ENCODE peak calls at places on chromosome 13, in nine cellular contexts. S is HL-60, Z is HCT116, U is K562, Q is GM12878, G is HepG2, M is Panc1, W is A549, R is SK-N-SH. J is an unnamed sample.

GRCh38 chr13:110400786-110401533 is 93.9 kb downstream of the COL4A2 start:
- DNase-seq in S (no peak), Z (no peak), U (no peak), Q (no peak), G (no peak), M (no peak), W (no peak), R (no peak), J (no peak)

GRCh38 chr13:40509876-40510275 is 156.6 kb downstream of the FOXO1 start:
- DNase-seq in S (no peak), Z (no peak), U (no peak), Q (no peak), G (no peak), M (no peak), W (no peak), R (no peak), J (no peak)

GRCh38 chr13:113413898-113414282 is 39.4 kb downstream of the ADPRHL1 start:
- DNase-seq in S (no peak), Z (no peak), U (no peak), Q (no peak), G (no peak), M (no peak), W (no peak), R (no peak), J (no peak)

GRCh38 chr13:25654332-25654731 is 282.6 kb downstream of the ATP8A2 start:
- DNase-seq in S (no peak), Z (no peak), U (no peak), Q (no peak), G (no peak), M (no peak), W (no peak), R (no peak), J (no peak)

GRCh38 chr13:83498486-83499190 is 383.6 kb downstream of the SLITRK1 start:
- DNase-seq in S (no peak), Z (no peak), U (no peak), Q (no peak), G (no peak), M (no peak), W (peak; percentile 64), R (no peak), J (no peak)

GRCh38 chr13:52414963-52415362 is 9.0 kb upstream of the THSD1 start:
- DNase-seq in S (no peak), Z (no peak), U (no peak), Q (no peak), G (no peak), M (no peak), W (peak; percentile 4), R (no peak), J (no peak)

GRCh38 chr13:39835253-39835652 is 179.8 kb downstream of the COG6 start:
- DNase-seq in S (no peak), Z (no peak), U (no peak), Q (no peak), G (no peak), M (no peak), W (no peak), R (no peak), J (no peak)

GRCh38 chr13:49060698-49061387 is 85.1 kb downstream of the FNDC3A start:
- DNase-seq in S (no peak), Z (no peak), U (no peak), Q (no peak), G (no peak), M (no peak), W (no peak), R (no peak), J (no peak)

GRCh38 chr13:65932587-65933239 is 1297.4 kb downstream of the PCDH9 start:
- DNase-seq in S (no peak), Z (no peak), U (no peak), Q (no peak), G (no peak), M (no peak), W (no peak), R (no peak), J (no peak)

GRCh38 chr13:99860736-99861135 is 110.8 kb downstream of the ZIC5 start:
- DNase-seq in S (no peak), Z (no peak), U (no peak), Q (no peak), G (no peak), M (no peak), W (no peak), R (no peak), J (no peak)

GRCh38 chr13:106100261-106100919 is 435.1 kb downstream of the EFNB2 start:
- DNase-seq in S (no peak), Z (peak; percentile 46), U (no peak), Q (no peak), G (no peak), M (no peak), W (peak; percentile 75), R (no peak), J (peak; percentile 86)

GRCh38 chr13:97944396-97945029 is 9.0 kb upstream of the IPO5 start:
- DNase-seq in S (no peak), Z (no peak), U (no peak), Q (no peak), G (no peak), M (no peak), W (no peak), R (no peak), J (no peak)

GRCh38 chr13:23903906-23904280 is 6.6 kb upstream of the C1QTNF9B start:
- DNase-seq in S (no peak), Z (no peak), U (no peak), Q (no peak), G (no peak), M (no peak), W (no peak), R (peak; percentile 14), J (peak; percentile 64)

GRCh38 chr13:109881347-109881725 is 95.0 kb upstream of the IRS2 start:
- DNase-seq in S (no peak), Z (no peak), U (no peak), Q (no peak), G (no peak), M (no peak), W (no peak), R (no peak), J (no peak)

GRCh38 chr13:113319371-113319770 is 22.3 kb downstream of the LAMP1 start:
- DNase-seq in S (no peak), Z (no peak), U (no peak), Q (no peak), G (no peak), M (no peak), W (no peak), R (no peak), J (no peak)

GRCh38 chr13:99527346-99527745 is 26.1 kb downstream of the TM9SF2 start:
- DNase-seq in S (no peak), Z (no peak), U (no peak), Q (no peak), G (no peak), M (no peak), W (no peak), R (no peak), J (no peak)

DNA sequence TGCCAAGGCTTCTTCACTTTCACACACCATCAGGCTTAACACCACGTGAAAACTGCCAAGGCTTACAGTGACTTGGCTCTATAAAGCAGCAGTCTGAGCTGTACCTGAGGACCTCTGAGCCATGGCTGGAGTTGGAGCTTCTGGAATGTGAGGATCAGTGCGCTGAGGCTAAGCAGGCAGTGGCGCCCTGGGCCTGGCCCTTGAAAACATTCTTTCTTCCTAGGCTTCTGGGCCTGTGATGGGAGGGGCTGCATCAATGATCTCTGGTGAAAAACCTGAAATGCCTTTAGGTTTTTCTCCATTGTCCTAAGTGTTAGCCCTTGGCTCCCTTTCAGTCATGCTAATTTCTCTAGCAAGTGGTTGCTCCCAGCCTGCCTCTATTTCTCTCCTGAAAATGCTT is 192.5 kb upstream of the PCDH20 start:
- DNase-seq in S (no peak), Z (no peak), U (no peak), Q (no peak), G (no peak), M (no peak), W (no peak), R (no peak), J (peak; percentile 70)
- TF ChIP-seq REST in S (no peak), Z (no peak), U (no peak), Q (no peak), G (no peak), M (no peak), W (no peak), R (no peak), J (no peak)

GRCh38 chr13:107459430-107459829 is 755.9 kb downstream of the LIG4 start:
- DNase-seq in S (no peak), Z (no peak), U (no peak), Q (no peak), G (no peak), M (no peak), W (no peak), R (no peak), J (no peak)
- H3K27ac ChIP-seq in S (no peak overlapping the region), Z (no peak overlapping the region), U (no peak overlapping the region), Q (no peak overlapping the region), G (no peak overlapping the region), M (no peak overlapping the region), W (no peak overlapping the region), R (peak overlapping the region; percentile 73), J (no peak overlapping the region)

GRCh38 chr13:80337011-80337688 is 3.8 kb downstream of the SPRY2 start:
- DNase-seq in S (no peak), Z (no peak), U (no peak), Q (no peak), G (no peak), M (no peak), W (no peak), R (peak; percentile 31), J (no peak)

GRCh38 chr13:80337706-80338105 is 3.2 kb downstream of the SPRY2 start:
- DNase-seq in S (no peak), Z (no peak), U (no peak), Q (no peak), G (no peak), M (no peak), W (no peak), R (no peak), J (no peak)

GRCh38 chr13:80338781-80339577 is 1.9 kb downstream of the SPRY2 start:
- DNase-seq in S (peak; percentile 77), Z (no peak), U (peak; percentile 38), Q (no peak), G (peak; percentile 23), M (no peak), W (peak; percentile 61), R (peak; percentile 77), J (peak; percentile 72)

GRCh38 chr13:80336335-80336734 is 4.6 kb downstream of the SPRY2 start:
- DNase-seq in S (no peak), Z (no peak), U (no peak), Q (no peak), G (no peak), M (no peak), W (no peak), R (no peak), J (no peak)

GRCh38 chr13:80334582-80335260 is 6.2 kb downstream of the SPRY2 start:
- DNase-seq in S (no peak), Z (no peak), U (no peak), Q (no peak), G (no peak), M (no peak), W (no peak), R (no peak), J (no peak)
- TF ChIP-seq REST in S (no peak), Z (no peak), U (no peak), Q (no peak), G (no peak), M (no peak), W (no peak), R (no peak), J (no peak)

DNA sequence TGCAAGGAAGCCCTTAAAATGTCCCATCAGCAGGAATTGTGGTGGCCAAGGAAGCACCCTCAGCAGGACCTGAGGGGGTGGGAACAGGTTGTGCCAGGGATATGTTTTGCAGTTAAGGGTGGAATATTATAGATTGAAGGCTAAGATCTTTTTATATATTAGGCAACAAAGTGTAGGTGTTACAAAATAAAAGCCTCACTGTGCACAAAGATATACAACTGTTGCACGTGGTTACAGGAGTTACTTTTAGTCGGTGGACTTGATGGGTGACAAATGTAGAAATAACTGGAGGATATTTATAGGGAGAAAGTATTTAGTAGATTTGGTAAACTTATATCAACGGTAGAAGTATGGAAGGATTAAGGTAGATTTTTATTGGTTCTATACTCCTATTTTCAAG is 35.1 kb downstream of the TBC1D4 start:
- DNase-seq in S (no peak), Z (no peak), U (no peak), Q (no peak), G (no peak), M (no peak), W (no peak), R (no peak), J (no peak)
- H3K27ac ChIP-seq in S (no peak overlapping the region), Z (no peak overlapping the region), U (no peak overlapping the region), Q (no peak overlapping the region), G (no peak overlapping the region), M (no peak overlapping the region), W (no peak overlapping the region), R (no peak overlapping the region), J (no peak overlapping the region)

J was measured in GM23338.